ENCODE peak calls at places on chromosomes 2 and 18, in ten cellular contexts. G is heart left ventricle, M is HFF-Myc, Y is mammary epithelial cell, O is fibroblast of villous mesenchyme, T is AG04450, H is dorsolateral prefrontal cortex, C is epithelial cell of esophagus, K is NT2/D1, N is Peyer's patch. F is an unnamed sample.

GRCh38 chr2:85878719-85879390 is 9.9 kb downstream of the ST3GAL5 start:
- DNase-seq in G (no peak), M (no peak), Y (no peak), O (no peak), T (no peak), H (no peak), C (no peak), K (no peak), N (no peak), F (no peak)

GRCh38 chr2:9909106-9909505 is 42.4 kb upstream of the GRHL1 start:
- DNase-seq in G (no peak), M (no peak), Y (peak), O (peak), T (no peak), H (no peak), C (peak), K (no peak), N (no peak), F (no peak)

GRCh38 chr18:50967714-50968661 is at the start of gene ELAC1:
- DNase-seq in G (peak), M (peak), Y (peak), O (peak), T (peak), H (peak), C (peak), K (peak), N (peak), F (peak)

GRCh38 chr2:152228215-152228614 is 52.7 kb upstream of the STAM2 start:
- DNase-seq in G (no peak), M (no peak), Y (no peak), O (peak), T (no peak), H (no peak), C (no peak), K (no peak), N (no peak), F (no peak)

GRCh38 chr18:25409971-25410370 is 58.0 kb upstream of the ZNF521 start:
- DNase-seq in G (no peak), M (no peak), Y (no peak), O (no peak), T (no peak), H (no peak), C (no peak), K (no peak), N (no peak), F (no peak)

GRCh38 chr2:50448556-50448955 is 583.4 kb downstream of the NRXN1 start:
- DNase-seq in G (no peak), M (no peak), Y (no peak), O (no peak), T (no peak), H (no peak), C (no peak), K (no peak), N (no peak), F (no peak)

GRCh38 chr2:71680925-71681324 is 227.6 kb downstream of the DYSF start:
- DNase-seq in G (no peak), M (no peak), Y (no peak), O (no peak), T (no peak), H (no peak), C (no peak), K (no peak), N (no peak), F (no peak)

GRCh38 chr2:162926907-162927306 is 88.3 kb upstream of the KCNH7 start:
- DNase-seq in G (no peak), M (no peak), Y (no peak), O (no peak), T (no peak), H (no peak), C (no peak), K (no peak), N (no peak), F (no peak)

GRCh38 chr2:204842731-204843490 is 297.6 kb downstream of the PARD3B start:
- DNase-seq in G (no peak), M (peak), Y (peak), O (peak), T (peak), H (no peak), C (peak), K (no peak), N (no peak), F (no peak)

GRCh38 chr2:237612527-237613357 is 14.6 kb upstream of the LRRFIP1 start:
- DNase-seq in G (no peak), M (no peak), Y (no peak), O (no peak), T (no peak), H (no peak), C (no peak), K (no peak), N (no peak), F (no peak)

GRCh38 chr2:106582431-106583143 is 95.4 kb downstream of the CD8B2 start:
- DNase-seq in G (peak), M (peak), Y (peak), O (peak), T (peak), H (peak), C (peak), K (peak), N (peak), F (no peak)

GRCh38 chr2:195721042-195721441 is 64.0 kb downstream of the SLC39A10 start:
- DNase-seq in G (no peak), M (no peak), Y (peak), O (no peak), T (no peak), H (no peak), C (peak), K (no peak), N (no peak), F (no peak)

GRCh38 chr2:5076599-5076998 is 615.6 kb upstream of the SOX11 start:
- DNase-seq in G (no peak), M (no peak), Y (no peak), O (no peak), T (no peak), H (no peak), C (no peak), K (no peak), N (no peak), F (no peak)

GRCh38 chr2:163191372-163191771 is 352.8 kb upstream of the KCNH7 start:
- DNase-seq in G (no peak), M (no peak), Y (peak), O (peak), T (no peak), H (no peak), C (peak), K (no peak), N (no peak), F (no peak)

GRCh38 chr2:104388296-104388695 is 465.6 kb upstream of the POU3F3 start:
- DNase-seq in G (no peak), M (no peak), Y (no peak), O (no peak), T (no peak), H (no peak), C (no peak), K (peak), N (no peak), F (no peak)

GRCh38 chr2:227655454-227655853 is 11.2 kb upstream of the SCYGR5 start:
- DNase-seq in G (no peak), M (peak), Y (peak), O (peak), T (peak), H (no peak), C (peak), K (no peak), N (no peak), F (no peak)

GRCh38 chr2:36356990-36357505 is 1.5 kb downstream of the CRIM1 start:
- DNase-seq in G (peak), M (no peak), Y (peak), O (no peak), T (no peak), H (no peak), C (peak), K (no peak), N (no peak), F (no peak)

GRCh38 chr2:8285081-8285480 is 396.8 kb upstream of the ID2 start:
- DNase-seq in G (no peak), M (no peak), Y (no peak), O (no peak), T (no peak), H (no peak), C (no peak), K (no peak), N (no peak), F (no peak)

GRCh38 chr2:11703700-11704099 is 33.7 kb upstream of the NTSR2 start:
- DNase-seq in G (no peak), M (no peak), Y (peak), O (no peak), T (no peak), H (no peak), C (peak), K (no peak), N (no peak), F (no peak)

GRCh38 chr2:117091026-117091425 is 723.5 kb upstream of the DDX18 start:
- DNase-seq in G (no peak), M (no peak), Y (no peak), O (no peak), T (no peak), H (no peak), C (no peak), K (no peak), N (no peak), F (no peak)

GRCh38 chr2:96203130-96204028 is 5.2 kb downstream of the STARD7 start:
- DNase-seq in G (no peak), M (no peak), Y (no peak), O (peak), T (no peak), H (no peak), C (no peak), K (no peak), N (no peak), F (no peak)

GRCh38 chr2:133838642-133839370 is 270.5 kb upstream of the NCKAP5 start:
- DNase-seq in G (no peak), M (no peak), Y (no peak), O (no peak), T (no peak), H (no peak), C (no peak), K (no peak), N (no peak), F (no peak)

GRCh38 chr2:152372438-152372984 is 37.5 kb downstream of the FMNL2 start:
- DNase-seq in G (no peak), M (no peak), Y (no peak), O (no peak), T (no peak), H (no peak), C (no peak), K (no peak), N (no peak), F (no peak)

DNA sequence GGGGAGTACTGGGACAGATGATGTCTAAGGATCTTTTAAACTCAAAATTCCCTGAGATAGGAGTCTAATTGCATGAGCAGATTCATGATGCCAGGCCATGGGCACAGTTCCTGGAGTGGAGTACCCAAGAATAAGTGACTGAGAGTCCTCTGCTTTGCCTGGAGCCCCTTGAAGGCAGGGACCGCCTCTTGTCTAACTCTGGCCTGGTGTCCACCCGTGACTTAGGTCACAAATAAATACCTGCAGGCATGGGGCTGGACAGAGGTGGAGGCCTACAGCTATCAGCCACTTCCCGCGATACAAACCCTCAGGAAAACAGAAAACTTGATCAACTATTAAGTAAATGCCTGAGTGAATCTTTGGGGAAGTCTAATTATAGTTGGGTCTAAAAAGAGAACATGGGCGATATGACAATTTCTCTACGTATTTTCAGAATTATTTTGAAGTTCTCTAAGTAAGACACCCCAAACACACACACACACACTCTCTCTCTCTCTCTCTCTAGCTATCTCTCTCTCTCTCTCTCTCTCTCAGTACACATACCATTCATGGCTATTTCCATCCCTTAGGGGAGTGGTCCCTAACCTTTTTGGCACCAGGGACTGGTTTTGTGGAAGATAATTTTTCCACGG is 1.8 kb upstream of the WIPF1 start:
- DNase-seq in G (no peak), M (no peak), Y (no peak), O (no peak), T (no peak), H (no peak), C (no peak), K (no peak), N (no peak), F (no peak)
- H3K4me3 ChIP-seq in G (no peak), M (no peak), Y (no peak), O (no peak), T (no peak), H (no peak), C (no peak), K (no peak), N (no peak), F (no peak)

GRCh38 chr2:66580343-66580954 is 145.5 kb downstream of the MEIS1 start:
- DNase-seq in G (no peak), M (no peak), Y (no peak), O (no peak), T (no peak), H (no peak), C (no peak), K (no peak), N (no peak), F (no peak)

GRCh38 chr2:66578067-66578852 is 143.3 kb downstream of the MEIS1 start:
- DNase-seq in G (no peak), M (no peak), Y (no peak), O (peak), T (no peak), H (no peak), C (no peak), K (no peak), N (no peak), F (no peak)

GRCh38 chr2:66578853-66579158 is 143.9 kb downstream of the MEIS1 start:
- DNase-seq in G (no peak), M (no peak), Y (no peak), O (no peak), T (no peak), H (no peak), C (no peak), K (no peak), N (no peak), F (no peak)

GRCh38 chr2:66577331-66578041 is 142.6 kb downstream of the MEIS1 start:
- DNase-seq in G (no peak), M (no peak), Y (no peak), O (peak), T (no peak), H (no peak), C (no peak), K (no peak), N (no peak), F (no peak)

DNA sequence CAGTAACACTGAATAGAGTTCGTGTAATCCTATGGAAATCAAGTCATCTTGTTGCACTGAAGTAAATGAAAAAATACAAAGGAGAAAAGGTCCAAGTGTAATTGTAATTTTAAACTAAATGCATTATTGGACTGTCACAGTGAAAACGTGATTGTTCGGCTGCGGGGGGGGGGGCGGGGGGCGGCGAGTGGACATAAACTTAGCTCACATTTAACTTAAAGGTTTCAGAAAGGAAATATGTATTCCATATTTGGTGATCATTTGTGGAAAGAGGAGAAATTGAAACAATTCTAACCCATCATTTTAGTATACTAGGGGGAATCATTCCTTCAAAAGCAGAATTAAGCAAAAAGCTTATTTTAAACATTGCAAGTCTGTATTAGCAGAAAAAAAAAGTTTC is 144.6 kb downstream of the MEIS1 start:
- DNase-seq in G (no peak), M (no peak), Y (no peak), O (no peak), T (no peak), H (no peak), C (no peak), K (no peak), N (no peak), F (no peak)
- H3K4me3 ChIP-seq in G (no peak), M (no peak), Y (no peak), O (no peak), T (no peak), H (no peak), C (no peak), K (no peak), N (no peak), F (peak)

DNA sequence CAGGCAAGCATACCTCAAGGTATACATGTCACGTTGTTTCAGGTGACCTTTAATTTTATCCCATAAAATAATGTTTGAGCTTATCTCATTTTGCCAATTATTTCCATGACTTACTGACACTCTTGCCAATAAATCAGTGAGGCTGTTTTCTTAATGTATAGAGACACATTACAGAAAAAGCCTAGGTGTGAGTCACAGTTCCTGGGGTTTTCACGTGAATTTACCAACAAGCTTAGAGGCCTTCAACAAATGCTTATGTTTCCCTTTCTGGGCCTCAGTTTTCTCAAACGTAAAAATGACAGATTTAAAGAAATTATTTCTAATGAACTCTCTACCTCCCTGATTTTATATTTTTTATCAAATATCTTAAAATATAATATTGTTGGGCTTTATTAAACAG is 517.5 kb upstream of the SPHKAP start:
- DNase-seq in G (no peak), M (no peak), Y (no peak), O (no peak), T (no peak), H (no peak), C (peak), K (no peak), N (no peak), F (no peak)
- H3K4me3 ChIP-seq in G (no peak), M (no peak), Y (no peak), O (no peak), T (no peak), H (no peak), C (no peak), K (no peak), N (no peak), F (no peak)

GRCh38 chr2:73981081-73981968 is 3.4 kb upstream of the TET3 start:
- DNase-seq in G (no peak), M (no peak), Y (peak), O (peak), T (no peak), H (no peak), C (peak), K (no peak), N (peak), F (no peak)
- H3K4me3 ChIP-seq in G (peak), M (peak), Y (peak), O (peak), T (peak), H (peak), C (peak), K (peak), N (peak), F (peak)

F was measured in ascending aorta.